ENCODE peak calls at places on chromosomes 12 and 14, in six cellular contexts. U is neuronal stem cell, R is IMR-90, A is mesenchymal stem cell, H is H1, L is H9. Y is an unnamed sample.

GRCh38 chr12:123131291-123131831 is 19.5 kb downstream of the PITPNM2 start:
- DNase-seq in A (peak; percentile 31), U (no peak), L (no peak), R (no peak), H (no peak), Y (peak; percentile 52)

GRCh38 chr12:62466018-62466595 is 519 bp upstream of the MON2 start:
- DNase-seq in L (peak; percentile 57), H (peak; percentile 52), R (peak; percentile 32), A (peak; percentile 46), U (no peak), Y (peak; percentile 40)

GRCh38 chr12:127334324-127334723 is 932.6 kb upstream of the TMEM132C start:
- DNase-seq in U (no peak), A (no peak), R (no peak), H (no peak), L (no peak), Y (no peak)

GRCh38 chr12:70083677-70084020 is 159.6 kb upstream of the CNOT2 start:
- DNase-seq in H (no peak), L (no peak), R (no peak), A (no peak), U (no peak), Y (peak; percentile 54)

GRCh38 chr14:104785708-104786080 is 9.9 kb downstream of the AKT1 start:
- DNase-seq in R (no peak), L (no peak), A (no peak), U (no peak), H (no peak), Y (no peak)

GRCh38 chr14:66070542-66071319 is 415.4 kb upstream of the CCDC196 start:
- DNase-seq in U (peak; percentile 69), R (no peak), H (peak; percentile 97), L (peak; percentile 83), A (peak; percentile 39), Y (peak; percentile 62)

GRCh38 chr12:124337628-124338027 is 42.7 kb downstream of the RFLNA start:
- DNase-seq in U (no peak), R (no peak), H (no peak), L (no peak), A (no peak), Y (no peak)

GRCh38 chr14:61140872-61141271 is 140.3 kb downstream of the TMEM30B start:
- DNase-seq in L (no peak), H (no peak), R (peak; percentile 96), A (peak; percentile 52), U (no peak), Y (no peak)

GRCh38 chr12:96219700-96220206 is 25.6 kb downstream of the ELK3 start:
- DNase-seq in R (peak; percentile 98), H (no peak), L (peak; percentile 77), U (no peak), A (peak; percentile 96), Y (peak; percentile 100)

GRCh38 chr12:68675098-68675842 is 11.5 kb upstream of the NUP107 start:
- DNase-seq in A (peak; percentile 16), L (no peak), U (no peak), R (no peak), H (no peak), Y (no peak)

GRCh38 chr14:40464531-40464930 is 1032.3 kb upstream of the FBXO33 start:
- DNase-seq in R (no peak), H (no peak), L (no peak), A (no peak), U (no peak), Y (no peak)

DNA sequence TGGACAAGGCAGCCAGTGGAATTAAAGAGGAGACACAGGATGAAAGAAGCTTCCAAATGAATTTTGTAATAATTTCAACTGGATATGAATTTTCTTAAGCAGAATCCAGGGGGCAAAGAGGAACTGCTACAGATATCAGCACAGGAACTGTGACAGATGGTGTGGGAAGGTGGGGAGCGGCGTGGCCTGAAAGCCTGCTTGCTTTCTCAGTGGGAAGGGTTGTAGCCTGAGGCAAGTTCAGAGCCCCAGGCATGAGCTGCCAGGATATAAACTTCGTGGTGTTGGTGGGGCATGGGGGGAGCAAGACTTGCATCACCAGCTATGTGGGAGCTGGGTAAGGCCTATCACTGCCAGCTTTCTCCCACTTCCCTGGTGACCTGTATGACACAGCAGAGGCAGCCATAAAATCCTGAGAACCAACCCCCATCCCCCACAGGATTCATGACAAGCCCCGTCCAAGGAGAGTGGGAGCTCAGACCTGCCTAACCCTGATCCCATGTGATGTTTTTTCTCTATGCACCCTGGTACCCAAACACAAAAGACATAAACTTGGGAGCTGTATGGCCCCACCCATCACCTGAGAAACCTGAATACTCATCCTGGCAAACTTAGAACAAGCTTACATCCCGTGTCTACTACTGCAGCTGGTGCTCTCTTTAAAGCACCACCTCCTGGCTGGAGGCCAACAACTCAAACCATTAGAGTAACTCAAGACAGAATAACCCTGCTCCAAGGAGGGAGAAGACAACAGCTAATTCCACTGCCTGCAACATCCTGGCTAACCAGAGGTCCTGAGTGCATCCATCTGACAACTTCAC is 16.5 kb downstream of the CLEC1A start:
- DNase-seq in R (no peak), L (no peak), A (peak; percentile 6), U (no peak), H (no peak), Y (no peak)
- H3K27ac ChIP-seq in R (no peak overlapping the region), L (no peak overlapping the region), A (no peak overlapping the region), U (no peak overlapping the region), H (no peak overlapping the region), Y (no peak overlapping the region)

GRCh38 chr12:30979371-30980259 is 53.1 kb downstream of the TSPAN11 start:
- DNase-seq in A (no peak), R (no peak), U (no peak), H (no peak), L (no peak), Y (no peak)
- H4K91ac ChIP-seq in A (peak overlapping the region; percentile 20), R (no peak overlapping the region), U (no peak overlapping the region), H (no peak overlapping the region), L (no peak overlapping the region), Y (no peak overlapping the region)

GRCh38 chr14:101225116-101225728 is 321.7 kb upstream of the RTL1 start:
- DNase-seq in A (no peak), U (no peak), H (no peak), R (no peak), L (peak; percentile 20), Y (no peak)
- H2AK5ac ChIP-seq in A (no peak overlapping the region), U (peak overlapping the region; percentile 100), H (no peak overlapping the region), R (no peak overlapping the region), L (no peak overlapping the region), Y (no peak overlapping the region)

GRCh38 chr14:41541333-41541732 is 65.3 kb upstream of the LRFN5 start:
- DNase-seq in L (no peak), A (no peak), R (no peak), H (no peak), U (no peak), Y (no peak)
- H3K27ac ChIP-seq in L (no peak overlapping the region), A (no peak overlapping the region), R (no peak overlapping the region), H (no peak overlapping the region), U (no peak overlapping the region), Y (no peak overlapping the region)

DNA sequence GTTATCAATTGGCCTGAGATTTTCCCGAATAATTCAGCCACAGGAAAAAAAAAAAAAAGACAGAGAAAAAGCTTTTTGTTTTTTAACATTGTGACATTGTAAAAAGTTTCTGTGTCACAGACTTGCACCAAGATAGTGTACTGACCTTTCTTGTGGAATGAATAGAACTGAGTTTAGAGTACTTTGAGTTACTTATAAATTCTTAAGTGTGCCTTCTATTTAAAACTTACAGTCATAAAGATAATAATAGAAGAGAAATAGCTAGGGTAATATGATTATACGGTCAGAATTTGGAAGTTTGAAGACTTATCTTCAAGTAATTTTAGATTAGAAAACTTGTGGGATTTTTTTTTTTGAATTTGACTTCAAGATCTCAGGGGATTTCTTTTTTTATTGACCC is 88.8 kb downstream of the FGD4 start:
- DNase-seq in U (no peak), H (no peak), A (no peak), R (no peak), L (no peak), Y (no peak)
- H4K91ac ChIP-seq in U (no peak overlapping the region), H (no peak overlapping the region), A (no peak overlapping the region), R (no peak overlapping the region), L (no peak overlapping the region), Y (no peak overlapping the region)

GRCh38 chr12:53048780-53049401 is 974 bp upstream of the TNS2 start:
- DNase-seq in L (peak; percentile 83), R (peak; percentile 62), A (peak; percentile 78), U (no peak), H (no peak), Y (no peak)
- H2AK5ac ChIP-seq in L (no peak overlapping the region), R (peak overlapping the region; percentile 100), A (peak overlapping the region; percentile 24), U (peak overlapping the region; percentile 89), H (no peak overlapping the region), Y (no peak overlapping the region)

DNA sequence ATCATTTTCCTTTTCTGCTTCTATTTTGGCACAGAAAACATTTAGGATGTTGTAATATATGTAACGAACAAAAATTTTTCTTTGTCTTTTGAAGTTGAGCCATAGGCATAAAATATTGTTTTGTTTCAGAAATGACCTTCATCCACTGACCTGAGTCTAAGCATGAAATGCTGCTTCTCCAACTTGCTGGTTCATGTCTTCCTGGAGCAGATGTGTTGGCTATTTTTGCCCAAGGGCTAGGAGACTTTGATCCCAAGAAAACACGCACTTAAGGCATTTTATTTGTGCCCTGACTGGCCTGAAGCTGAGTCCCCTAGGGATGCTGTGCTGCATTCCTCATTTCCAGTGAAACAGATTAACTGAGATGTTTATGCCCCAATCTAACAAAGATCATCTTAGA is 27.2 kb upstream of the ALG10B start:
- DNase-seq in A (no peak), L (no peak), U (no peak), H (no peak), R (no peak), Y (peak; percentile 89)
- H3K27ac ChIP-seq in A (no peak overlapping the region), L (no peak overlapping the region), U (no peak overlapping the region), H (no peak overlapping the region), R (no peak overlapping the region), Y (no peak overlapping the region)